ENCODE peak calls at places on chromosomes 12 and 14, in six cellular contexts. O is GM12878, W is colonic mucosa, C is endothelial cell of umbilical vein, S is AG09309, J is left ventricle myocardium inferior. N is an unnamed sample.

GRCh38 chr14:105087963-105088811 is 23.0 kb upstream of the GPR132 start:
- DNase-seq in O (no peak), J (peak), C (no peak), S (no peak), W (peak), N (peak)

GRCh38 chr12:98653866-98654493 is 8.9 kb downstream of the APAF1 start:
- DNase-seq in W (no peak), J (no peak), S (peak), C (peak), O (no peak), N (peak)

GRCh38 chr14:67526676-67527459 is 6.2 kb upstream of the PLEKHH1 start:
- DNase-seq in W (peak), S (no peak), C (peak), O (peak), J (no peak), N (peak)

GRCh38 chr12:45343269-45344051 is 127.6 kb downstream of the ANO6 start:
- DNase-seq in S (no peak), O (no peak), J (peak), C (no peak), W (no peak), N (peak)

GRCh38 chr14:105377555-105378182 is 20.7 kb upstream of the TEX22 start:
- DNase-seq in J (no peak), W (no peak), S (no peak), C (no peak), O (no peak), N (no peak)

GRCh38 chr14:88599761-88600439 is 37.1 kb downstream of the ZC3H14 start:
- DNase-seq in O (peak), C (no peak), S (no peak), J (no peak), W (no peak), N (no peak)

GRCh38 chr12:65776994-65777393 is 47.3 kb upstream of the HMGA2 start:
- DNase-seq in O (no peak), S (no peak), J (no peak), W (no peak), C (no peak), N (no peak)

GRCh38 chr12:113990548-113991223 is 24.6 kb upstream of the RBM19 start:
- DNase-seq in S (no peak), O (no peak), C (no peak), W (no peak), J (no peak), N (no peak)

GRCh38 chr14:57302883-57303282 is 34.1 kb downstream of the AP5M1 start:
- DNase-seq in C (no peak), W (no peak), S (no peak), O (no peak), J (no peak), N (no peak)

GRCh38 chr12:50411051-50411660 is 10.5 kb downstream of the LARP4 start:
- DNase-seq in S (no peak), O (no peak), J (no peak), W (no peak), C (no peak), N (no peak)

GRCh38 chr12:58915634-58916033 is 4.7 kb downstream of the LRIG3 start:
- DNase-seq in S (peak), W (peak), C (peak), J (peak), O (no peak), N (peak)

GRCh38 chr14:92449404-92449975 is 64.1 kb upstream of the RIN3 start:
- DNase-seq in O (no peak), S (no peak), J (no peak), W (no peak), C (no peak), N (no peak)

GRCh38 chr14:102430212-102430908 is 67.6 kb downstream of the TECPR2 start:
- DNase-seq in S (no peak), O (no peak), C (no peak), W (no peak), J (no peak), N (no peak)

GRCh38 chr12:34396861-34397590 is 374.7 kb downstream of the ALG10 start:
- DNase-seq in O (no peak), C (no peak), J (peak), W (no peak), S (no peak), N (no peak)

GRCh38 chr14:45715946-45716345 is 462.9 kb upstream of the MIS18BP1 start:
- DNase-seq in W (no peak), J (no peak), S (no peak), O (no peak), C (no peak), N (no peak)

GRCh38 chr12:98814254-98814653 is 169.2 kb downstream of the APAF1 start:
- DNase-seq in O (no peak), W (no peak), C (peak), J (no peak), S (no peak), N (no peak)

GRCh38 chr14:95533391-95533821 is 1.4 kb upstream of the GLRX5 start:
- DNase-seq in W (no peak), O (no peak), J (no peak), C (peak), S (no peak), N (peak)

GRCh38 chr12:102896067-102896466 is 21.0 kb downstream of the PAH start:
- DNase-seq in W (no peak), S (no peak), C (no peak), J (no peak), O (no peak), N (no peak)
- TF ChIP-seq CTCF in W (no peak), S (no peak), C (no peak), J (no peak), O (peak), N (no peak)

DNA sequence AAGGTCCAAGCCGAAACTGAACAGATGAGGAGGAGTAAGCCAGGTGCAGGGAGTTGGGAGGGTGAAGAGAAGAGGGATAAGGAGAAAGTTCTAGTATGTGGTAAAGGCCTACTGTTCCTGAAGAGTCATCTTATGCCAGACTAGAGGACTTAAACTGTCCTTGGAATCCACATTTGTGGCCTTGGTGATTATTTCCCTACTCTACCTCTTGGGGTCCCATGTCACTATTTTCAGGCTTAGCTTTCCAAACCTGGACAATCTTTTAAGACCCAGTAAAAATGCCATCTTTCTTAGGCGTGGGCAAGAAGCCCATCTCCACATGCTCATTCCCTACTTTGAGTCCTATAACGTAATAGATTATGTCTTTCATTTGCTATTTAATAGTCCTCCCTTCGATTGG is 40.1 kb upstream of the CRY1 start:
- DNase-seq in S (no peak), C (no peak), J (no peak), W (no peak), O (no peak), N (no peak)
- TF ChIP-seq CTCF in S (no peak), C (no peak), J (no peak), W (no peak), O (no peak), N (no peak)

GRCh38 chr12:9635014-9635413 is 27.3 kb upstream of the KLRB1 start:
- DNase-seq in W (no peak), C (no peak), O (no peak), J (no peak), S (no peak), N (no peak)

GRCh38 chr12:9640024-9640423 is 29.5 kb upstream of the CLEC2D start:
- DNase-seq in S (no peak), O (no peak), W (no peak), C (no peak), J (no peak), N (no peak)

GRCh38 chr12:9636150-9636549 is 28.4 kb upstream of the KLRB1 start:
- DNase-seq in J (no peak), S (no peak), W (no peak), O (no peak), C (no peak), N (no peak)

GRCh38 chr12:9634177-9634803 is 26.6 kb upstream of the KLRB1 start:
- DNase-seq in J (no peak), S (peak), C (peak), O (no peak), W (peak), N (peak)

GRCh38 chr12:9636807-9637206 is 29.1 kb upstream of the KLRB1 start:
- DNase-seq in C (no peak), O (no peak), J (no peak), W (no peak), S (no peak), N (no peak)
- TF ChIP-seq CTCF in C (no peak), O (no peak), J (no peak), W (no peak), S (peak), N (no peak)

GRCh38 chr12:14936224-14936861 is 2.0 kb downstream of the ERP27 start:
- DNase-seq in O (no peak), J (no peak), W (no peak), S (no peak), C (no peak), N (no peak)
- TF ChIP-seq CTCF in O (peak), J (peak), W (no peak), S (peak), C (peak), N (peak)

GRCh38 chr12:74801625-74802024 is 264.0 kb downstream of the ATXN7L3B start:
- DNase-seq in J (no peak), S (no peak), C (no peak), O (no peak), W (no peak), N (no peak)
- TF ChIP-seq CTCF in J (no peak), S (no peak), C (no peak), O (no peak), W (no peak), N (no peak)

GRCh38 chr14:81849714-81850113 is 316.1 kb upstream of the SEL1L start:
- DNase-seq in S (no peak), O (no peak), W (no peak), J (no peak), C (no peak), N (no peak)
- TF ChIP-seq CTCF in S (no peak), O (no peak), W (no peak), J (no peak), C (no peak), N (no peak)

DNA sequence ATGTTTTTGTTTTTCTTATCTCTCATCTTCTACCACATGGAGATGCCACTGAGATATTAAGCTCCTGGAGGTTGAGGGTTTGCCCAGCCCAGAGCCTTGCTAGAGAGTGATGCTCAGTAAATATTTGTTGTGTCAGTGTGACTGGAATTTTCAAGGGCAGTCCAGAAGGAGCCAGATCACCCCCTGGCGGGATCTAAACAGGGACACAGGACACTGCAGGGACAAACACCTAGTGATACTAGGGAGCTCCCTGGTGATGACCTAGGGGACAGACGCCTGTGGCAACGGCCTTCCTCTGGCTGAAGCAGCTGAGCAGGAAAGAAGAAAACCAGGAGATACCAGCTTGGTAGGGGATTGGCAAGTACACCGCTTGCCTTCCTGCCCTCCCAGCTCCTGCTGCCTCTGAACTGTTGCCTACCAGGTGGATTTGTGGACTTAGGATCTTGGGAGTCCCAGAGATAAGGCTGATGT is 714.4 kb upstream of the TBX3 start:
- DNase-seq in S (no peak), O (no peak), W (peak), J (no peak), C (no peak), N (peak)
- TF ChIP-seq CTCF in S (no peak), O (no peak), W (no peak), J (peak), C (no peak), N (peak)

DNA sequence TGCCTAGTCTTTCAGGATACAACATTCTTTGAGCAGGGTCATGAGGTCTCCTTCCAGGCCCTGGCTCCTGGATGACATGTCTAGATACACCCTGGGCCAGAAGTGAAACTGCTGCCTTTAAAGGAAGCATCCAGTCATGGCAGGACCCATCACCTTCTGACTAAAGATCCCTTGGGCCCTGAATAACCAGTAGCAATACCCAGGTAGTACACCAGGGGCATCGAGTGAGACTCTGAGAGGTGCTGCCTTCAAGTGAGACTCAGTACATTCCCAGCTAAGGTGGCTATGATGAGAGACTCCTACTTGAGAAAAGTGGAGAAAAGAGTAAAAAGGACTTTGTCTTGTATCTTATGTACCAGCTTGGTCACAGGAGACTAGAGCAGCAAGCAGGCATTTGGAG is 23.5 kb downstream of the OR6C68 start:
- DNase-seq in C (no peak), S (no peak), O (no peak), J (no peak), W (no peak), N (no peak)
- TF ChIP-seq CTCF in C (no peak), S (no peak), O (peak), J (no peak), W (no peak), N (no peak)

N was measured in HFFc6.